ENCODE peak calls at places on chromosomes 7 and 10, in nine cellular contexts. U is AG04450, N is colonic mucosa, O is suprapubic skin, A is tibial artery, L is heart right ventricle, J is PC-9, X is foreskin fibroblast, Y is esophagus squamous epithelium. S is an unnamed sample.

GRCh38 chr7:2880882-2881281 is 36.8 kb upstream of the GNA12 start:
- DNase-seq in U (no peak), N (no peak), O (no peak), A (no peak), L (no peak), J (no peak), X (no peak), Y (no peak), S (no peak)

GRCh38 chr10:48652344-48652743 is 32.3 kb upstream of the WDFY4 start:
- DNase-seq in U (no peak), N (no peak), O (no peak), A (no peak), L (no peak), J (no peak), X (no peak), Y (no peak), S (no peak)

GRCh38 chr10:76299501-76299900 is 868.1 kb downstream of the LRMDA start:
- DNase-seq in U (no peak), N (no peak), O (no peak), A (no peak), L (no peak), J (no peak), X (no peak), Y (no peak), S (no peak)

GRCh38 chr7:40332516-40332915 is 197.7 kb downstream of the SUGCT start:
- DNase-seq in U (no peak), N (no peak), O (no peak), A (no peak), L (no peak), J (no peak), X (no peak), Y (no peak), S (no peak)

GRCh38 chr7:145009866-145010265 is 174.0 kb upstream of the TPK1 start:
- DNase-seq in U (no peak), N (no peak), O (no peak), A (no peak), L (no peak), J (no peak), X (no peak), Y (no peak), S (no peak)

GRCh38 chr7:80614911-80615310 is 23.5 kb upstream of the CD36 start:
- DNase-seq in U (no peak), N (no peak), O (no peak), A (no peak), L (no peak), J (no peak), X (peak), Y (no peak), S (peak)

GRCh38 chr10:58590924-58591323 is 78.3 kb downstream of the BICC1 start:
- DNase-seq in U (no peak), N (no peak), O (no peak), A (no peak), L (no peak), J (no peak), X (no peak), Y (no peak), S (no peak)

GRCh38 chr7:37441405-37441797 is 7.3 kb downstream of the ELMO1 start:
- DNase-seq in U (no peak), N (no peak), O (no peak), A (no peak), L (no peak), J (no peak), X (no peak), Y (no peak), S (no peak)

GRCh38 chr10:15306881-15307280 is 64.2 kb downstream of the FAM171A1 start:
- DNase-seq in U (no peak), N (no peak), O (no peak), A (no peak), L (no peak), J (no peak), X (no peak), Y (no peak), S (no peak)

GRCh38 chr10:88254091-88254490 is 329.0 kb downstream of the RNLS start:
- DNase-seq in U (no peak), N (no peak), O (no peak), A (no peak), L (no peak), J (peak), X (peak), Y (no peak), S (peak)

GRCh38 chr7:158111906-158112570 is 475.6 kb downstream of the PTPRN2 start:
- DNase-seq in U (no peak), N (no peak), O (peak), A (no peak), L (no peak), J (no peak), X (no peak), Y (no peak), S (no peak)

GRCh38 chr10:71747039-71747807 is 26.1 kb downstream of the VSIR start:
- DNase-seq in U (no peak), N (peak), O (no peak), A (no peak), L (peak), J (no peak), X (no peak), Y (no peak), S (no peak)

GRCh38 chr7:100719523-100720319 is 547 bp upstream of the EPO start:
- DNase-seq in U (peak), N (no peak), O (no peak), A (no peak), L (no peak), J (no peak), X (peak), Y (no peak), S (no peak)

GRCh38 chr10:84562592-84562991 is 234.2 kb downstream of the CCSER2 start:
- DNase-seq in U (no peak), N (no peak), O (no peak), A (no peak), L (no peak), J (no peak), X (no peak), Y (no peak), S (no peak)

GRCh38 chr10:114772496-114773196 is 48.9 kb upstream of the FHIP2A start:
- DNase-seq in U (no peak), N (no peak), O (no peak), A (no peak), L (no peak), J (no peak), X (no peak), Y (no peak), S (no peak)

GRCh38 chr7:139777304-139777890 is 401 bp downstream of the HIPK2 start:
- DNase-seq in U (no peak), N (peak), O (no peak), A (no peak), L (peak), J (no peak), X (no peak), Y (no peak), S (no peak)

GRCh38 chr7:158076656-158077055 is 511.0 kb downstream of the PTPRN2 start:
- DNase-seq in U (no peak), N (no peak), O (no peak), A (peak), L (no peak), J (no peak), X (no peak), Y (no peak), S (no peak)

GRCh38 chr7:5276611-5277010 is 6.1 kb upstream of the SLC29A4 start:
- DNase-seq in U (no peak), N (no peak), O (no peak), A (no peak), L (no peak), J (no peak), X (no peak), Y (no peak), S (no peak)

GRCh38 chr7:143965280-143965679 is 10.6 kb downstream of the OR2F1 start:
- DNase-seq in U (no peak), N (no peak), O (no peak), A (no peak), L (no peak), J (no peak), X (no peak), Y (no peak), S (no peak)

GRCh38 chr10:17617031-17617911 is at the start of gene HACD1:
- DNase-seq in U (peak), N (peak), O (peak), A (peak), L (peak), J (peak), X (peak), Y (no peak), S (peak)

GRCh38 chr7:28065308-28065707 is 115.3 kb downstream of the JAZF1 start:
- DNase-seq in U (no peak), N (no peak), O (no peak), A (no peak), L (no peak), J (no peak), X (peak), Y (no peak), S (peak)

GRCh38 chr7:98137134-98137825 is 30.6 kb downstream of the LMTK2 start:
- DNase-seq in U (no peak), N (no peak), O (no peak), A (no peak), L (no peak), J (no peak), X (no peak), Y (no peak), S (no peak)

GRCh38 chr10:130409346-130409745 is 273.2 kb downstream of the GLRX3 start:
- DNase-seq in U (no peak), N (no peak), O (no peak), A (no peak), L (no peak), J (no peak), X (no peak), Y (no peak), S (no peak)

GRCh38 chr7:13920053-13920697 is 69.3 kb downstream of the ETV1 start:
- DNase-seq in U (peak), N (peak), O (no peak), A (no peak), L (no peak), J (peak), X (peak), Y (no peak), S (peak)

GRCh38 chr7:81621893-81622292 is 148.0 kb downstream of the HGF start:
- DNase-seq in U (no peak), N (no peak), O (no peak), A (no peak), L (no peak), J (no peak), X (no peak), Y (no peak), S (no peak)

GRCh38 chr7:43757073-43757720 is 1.3 kb upstream of the BLVRA start:
- DNase-seq in U (no peak), N (peak), O (no peak), A (no peak), L (no peak), J (no peak), X (no peak), Y (no peak), S (no peak)

GRCh38 chr7:129821476-129821875 is 131.3 kb downstream of the UBE2H start:
- DNase-seq in U (no peak), N (no peak), O (no peak), A (no peak), L (no peak), J (no peak), X (no peak), Y (no peak), S (no peak)

GRCh38 chr7:121795736-121796135 is 77.2 kb upstream of the PTPRZ1 start:
- DNase-seq in U (no peak), N (no peak), O (no peak), A (no peak), L (no peak), J (no peak), X (no peak), Y (no peak), S (no peak)

GRCh38 chr10:112792487-112793196 is 157.4 kb upstream of the TCF7L2 start:
- DNase-seq in U (no peak), N (peak), O (no peak), A (peak), L (peak), J (no peak), X (peak), Y (no peak), S (peak)

GRCh38 chr10:77798940-77799339 is 127.6 kb downstream of the DLG5 start:
- DNase-seq in U (no peak), N (no peak), O (no peak), A (no peak), L (no peak), J (no peak), X (no peak), Y (no peak), S (no peak)

GRCh38 chr7:42236266-42237161 is 495 bp downstream of the GLI3 start:
- DNase-seq in U (no peak), N (peak), O (peak), A (peak), L (peak), J (no peak), X (peak), Y (no peak), S (peak)

GRCh38 chr7:25429731-25430130 is 201.4 kb upstream of the NPVF start:
- DNase-seq in U (no peak), N (no peak), O (no peak), A (peak), L (no peak), J (no peak), X (no peak), Y (no peak), S (peak)

GRCh38 chr10:127813290-127813689 is 76.3 kb downstream of the FOXI2 start:
- DNase-seq in U (no peak), N (no peak), O (no peak), A (no peak), L (no peak), J (no peak), X (no peak), Y (no peak), S (no peak)

GRCh38 chr7:98165827-98166667 is 45.2 kb upstream of the BHLHA15 start:
- DNase-seq in U (no peak), N (peak), O (no peak), A (no peak), L (peak), J (no peak), X (peak), Y (no peak), S (no peak)

GRCh38 chr7:26891400-26892355 is 27.3 kb upstream of the SKAP2 start:
- DNase-seq in U (no peak), N (no peak), O (no peak), A (no peak), L (no peak), J (no peak), X (no peak), Y (no peak), S (no peak)

GRCh38 chr10:34333513-34333912 is 481.6 kb downstream of the PARD3 start:
- DNase-seq in U (peak), N (no peak), O (no peak), A (no peak), L (no peak), J (peak), X (peak), Y (no peak), S (no peak)

GRCh38 chr10:97338041-97338440 is 3.5 kb upstream of the FRAT2 start:
- DNase-seq in U (no peak), N (no peak), O (no peak), A (no peak), L (no peak), J (no peak), X (no peak), Y (no peak), S (no peak)

GRCh38 chr7:29109815-29110385 is 36.4 kb downstream of the CPVL start:
- DNase-seq in U (no peak), N (no peak), O (no peak), A (no peak), L (no peak), J (peak), X (no peak), Y (no peak), S (no peak)

GRCh38 chr10:124098575-124098974 is 5.2 kb upstream of the CHST15 start:
- DNase-seq in U (no peak), N (no peak), O (no peak), A (no peak), L (no peak), J (no peak), X (no peak), Y (no peak), S (no peak)

GRCh38 chr10:124104011-124104627 is 10.7 kb upstream of the CHST15 start:
- DNase-seq in U (no peak), N (no peak), O (no peak), A (no peak), L (no peak), J (no peak), X (no peak), Y (no peak), S (no peak)

GRCh38 chr10:124100124-124100523 is 6.7 kb upstream of the CHST15 start:
- DNase-seq in U (no peak), N (no peak), O (no peak), A (no peak), L (no peak), J (no peak), X (no peak), Y (no peak), S (no peak)

GRCh38 chr10:124099603-124100002 is 6.2 kb upstream of the CHST15 start:
- DNase-seq in U (no peak), N (no peak), O (no peak), A (no peak), L (no peak), J (no peak), X (no peak), Y (no peak), S (no peak)

DNA sequence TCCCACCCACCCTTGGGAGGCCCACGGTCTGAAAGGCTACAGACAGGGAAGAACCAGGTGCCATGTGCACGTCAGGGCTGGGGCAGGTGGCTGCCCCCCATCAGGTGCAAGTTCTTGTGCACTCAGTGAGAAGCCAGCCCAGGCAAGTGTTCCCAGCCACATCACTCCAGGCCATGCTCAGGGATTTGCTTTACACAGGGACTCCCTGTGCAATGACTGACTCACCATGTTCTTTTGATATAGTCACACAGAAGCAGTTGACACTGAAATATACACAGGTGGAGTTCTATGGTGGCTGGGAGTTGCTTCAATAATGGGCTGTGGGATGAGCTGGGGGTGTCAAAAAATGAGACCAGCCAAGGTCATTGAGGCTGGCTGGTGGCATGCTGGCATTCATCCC is 8.0 kb upstream of the CHST15 start:
- DNase-seq in U (no peak), N (no peak), O (no peak), A (no peak), L (no peak), J (no peak), X (no peak), Y (no peak), S (no peak)
- H3K4me3 ChIP-seq in U (no peak), N (no peak), O (no peak), A (no peak), L (no peak), J (no peak), X (no peak), Y (no peak), S (no peak)

DNA sequence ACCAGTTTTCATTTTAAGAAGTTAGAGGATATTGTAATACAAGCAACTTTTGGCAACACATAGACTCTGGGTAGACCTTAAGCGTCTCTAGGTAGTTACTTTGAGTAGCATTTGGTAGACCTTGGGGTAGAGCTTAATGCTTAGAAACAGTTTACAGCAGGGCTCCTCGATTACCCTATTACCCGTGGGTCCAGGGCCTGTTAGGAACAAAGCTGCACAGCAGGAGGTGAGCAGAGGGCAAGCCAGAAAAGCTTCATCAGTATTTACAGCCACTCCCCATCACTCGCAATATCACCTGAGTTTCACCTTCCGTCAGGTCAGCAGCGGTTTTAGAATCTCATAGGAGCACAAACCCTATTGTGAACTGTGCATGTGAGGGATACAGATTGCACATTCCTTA is 173.5 kb downstream of the TSPAN12 start:
- DNase-seq in U (no peak), N (no peak), O (no peak), A (no peak), L (no peak), J (no peak), X (no peak), Y (no peak), S (no peak)
- H3K4me3 ChIP-seq in U (no peak), N (no peak), O (no peak), A (no peak), L (no peak), J (no peak), X (no peak), Y (no peak), S (no peak)

DNA sequence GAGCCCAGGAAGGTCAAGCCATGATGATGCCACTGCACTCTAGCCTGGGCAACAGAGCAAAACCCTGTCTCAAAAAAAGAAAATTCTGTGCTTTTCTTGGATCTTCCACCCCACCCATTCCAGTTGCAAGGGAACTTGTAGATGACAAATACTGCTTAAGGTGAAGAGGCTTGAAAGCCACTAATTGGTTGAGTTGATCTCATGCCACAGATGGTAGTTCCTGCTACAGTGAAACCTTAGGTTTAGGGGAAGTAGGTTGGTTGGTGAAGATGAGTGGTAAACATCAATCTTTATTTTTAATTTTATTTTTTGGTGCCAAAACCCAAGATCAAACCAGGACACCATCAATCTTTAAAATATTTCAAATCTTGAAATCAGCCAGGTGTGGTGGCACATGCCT is 2.9 kb upstream of the GDI2 start:
- DNase-seq in U (no peak), N (no peak), O (no peak), A (no peak), L (no peak), J (no peak), X (no peak), Y (no peak), S (no peak)
- H3K4me3 ChIP-seq in U (no peak), N (no peak), O (no peak), A (no peak), L (no peak), J (no peak), X (no peak), Y (no peak), S (no peak)

DNA sequence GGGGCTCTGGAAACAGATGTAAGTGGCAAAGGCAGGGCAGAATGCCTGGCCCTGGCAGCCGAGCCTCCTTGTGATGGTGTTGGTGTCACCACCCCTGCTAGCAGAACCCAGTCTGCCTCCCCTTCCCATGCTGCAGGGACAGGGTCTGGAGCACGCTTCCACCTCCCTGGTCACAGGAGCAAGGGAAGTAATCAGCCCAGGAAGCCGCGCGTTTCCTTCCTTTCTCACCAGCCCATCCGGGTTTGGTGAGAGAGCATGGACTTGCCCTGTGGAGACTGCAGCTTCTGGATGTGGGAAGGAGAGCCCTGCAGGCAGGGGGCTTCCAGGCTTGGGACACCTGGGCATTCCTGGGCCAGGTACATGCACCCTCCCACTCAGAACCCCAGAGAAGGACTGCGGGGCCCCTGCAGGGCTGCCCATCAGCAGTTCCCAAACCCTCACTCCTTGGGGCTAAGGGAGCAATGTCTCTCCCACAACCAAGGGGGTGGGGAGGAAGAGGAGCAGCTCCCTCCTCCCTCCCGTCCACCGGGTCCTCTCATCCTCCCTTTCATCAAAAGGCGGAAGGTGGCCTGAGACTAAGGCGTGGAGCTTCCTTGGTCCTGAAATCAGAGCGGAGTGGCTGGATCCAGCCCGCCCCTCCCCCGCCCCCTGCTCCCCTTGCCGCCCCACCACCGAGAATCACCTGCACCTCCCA is 1.8 kb downstream of the MMRN2 start:
- DNase-seq in U (no peak), N (no peak), O (no peak), A (peak), L (no peak), J (no peak), X (no peak), Y (no peak), S (no peak)
- H3K4me3 ChIP-seq in U (no peak), N (no peak), O (peak), A (peak), L (peak), J (no peak), X (no peak), Y (peak), S (no peak)